ENCODE peak calls at places on chromosomes 4 and X, in seven cellular contexts. R is HCT116, P is neural progenitor cell, L is PC-3, H is OCI-LY7, T is SK-N-SH, J is GM23248. N is an unnamed sample.
A peak's percentile ranks its signal among the peaks of the same experiment; 100 is the strongest.

GRCh38 chrX:17405225-17405969 is 30.4 kb downstream of the NHS start:
- DNase-seq in H (no peak), J (peak; percentile 58), R (peak; percentile 66), P (no peak), L (peak; percentile 94), T (no peak), N (peak; percentile 20)

GRCh38 chr4:128512161-128512560 is 224.5 kb upstream of the PGRMC2 start:
- DNase-seq in L (no peak), J (peak; percentile 57), H (no peak), T (no peak), P (no peak), R (no peak), N (no peak)

GRCh38 chr4:150510176-150510875 is 71.6 kb upstream of the MAB21L2 start:
- DNase-seq in P (peak; percentile 15), J (peak; percentile 88), H (no peak), L (peak; percentile 65), T (no peak), R (peak; percentile 6), N (no peak)

GRCh38 chrX:51893931-51894696 is 691 bp downstream of the MAGED1 start:
- DNase-seq in J (peak; percentile 53), H (peak; percentile 10), L (peak; percentile 25), R (no peak), P (peak; percentile 59), T (peak; percentile 52), N (peak; percentile 60)

GRCh38 chrX:119690921-119691716 is 1.8 kb downstream of the SEPTIN6 start:
- DNase-seq in L (no peak), J (peak; percentile 69), T (peak; percentile 34), R (no peak), H (no peak), P (no peak), N (peak; percentile 31)

GRCh38 chr4:130722370-130722769 is 1626.4 kb downstream of the C4orf33 start:
- DNase-seq in L (peak; percentile 65), T (no peak), P (peak; percentile 16), R (no peak), J (no peak), H (no peak), N (peak; percentile 7)

GRCh38 chr4:75514949-75515612 is 808 bp downstream of the THAP6 start:
- DNase-seq in T (peak; percentile 7), L (no peak), R (no peak), H (peak; percentile 47), P (peak; percentile 4), J (peak; percentile 16), N (no peak)

GRCh38 chr4:26010266-26010665 is 96.2 kb downstream of the SMIM20 start:
- DNase-seq in J (peak; percentile 42), T (no peak), L (no peak), H (no peak), R (no peak), P (no peak), N (no peak)

GRCh38 chrX:70481871-70482270 is 37.2 kb downstream of the DLG3 start:
- DNase-seq in L (no peak), J (no peak), T (no peak), R (no peak), H (no peak), P (no peak), N (peak; percentile 17)

GRCh38 chr4:30716671-30717207 is 3.4 kb upstream of the PCDH7 start:
- DNase-seq in P (no peak), L (peak; percentile 13), J (peak; percentile 46), T (no peak), H (no peak), R (no peak), N (peak; percentile 45)

GRCh38 chr4:70958681-70959080 is 34.8 kb upstream of the DCK start:
- DNase-seq in J (peak; percentile 91), L (peak; percentile 8), T (no peak), H (no peak), R (no peak), P (no peak), N (no peak)

GRCh38 chrX:53445977-53446376 is 11.8 kb upstream of the HSD17B10 start:
- DNase-seq in H (no peak), J (peak; percentile 33), R (no peak), L (peak; percentile 64), P (peak; percentile 60), T (peak; percentile 40), N (peak; percentile 51)

GRCh38 chrX:119686087-119686639 is 6.8 kb downstream of the SEPTIN6 start:
- DNase-seq in L (no peak), P (no peak), R (no peak), H (peak; percentile 84), J (peak; percentile 57), T (peak; percentile 47), N (no peak)

GRCh38 chr4:118911162-118911791 is 22.6 kb downstream of the SYNPO2 start:
- DNase-seq in J (peak; percentile 54), T (no peak), R (no peak), P (no peak), L (no peak), H (no peak), N (no peak)

GRCh38 chr4:147683717-147684700 is at the start of gene PRMT9:
- DNase-seq in H (peak; percentile 90), P (peak; percentile 89), T (peak; percentile 97), R (peak; percentile 77), J (peak; percentile 96), L (peak; percentile 87), N (peak; percentile 95)

GRCh38 chr4:83561381-83561780 is 25.5 kb downstream of the GPAT3 start:
- DNase-seq in R (peak; percentile 80), L (peak; percentile 75), P (no peak), T (no peak), H (no peak), J (peak; percentile 51), N (no peak)

GRCh38 chr4:89006307-89006706 is 50.7 kb downstream of the FAM13A start:
- DNase-seq in T (no peak), J (no peak), R (no peak), H (no peak), L (no peak), P (no peak), N (no peak)

GRCh38 chr4:48602763-48603162 is 112.7 kb downstream of the ZAR1 start:
- DNase-seq in T (no peak), P (no peak), H (no peak), R (no peak), J (peak; percentile 37), L (peak; percentile 46), N (no peak)

GRCh38 chr4:85658766-85659439 is 184.0 kb downstream of the ARHGAP24 start:
- DNase-seq in L (no peak), T (no peak), R (no peak), H (peak; percentile 67), J (peak; percentile 50), P (no peak), N (no peak)

GRCh38 chrX:10415704-10416001 is 204.7 kb downstream of the MID1 start:
- DNase-seq in R (no peak), H (no peak), J (peak; percentile 59), P (no peak), T (no peak), L (peak; percentile 58), N (no peak)

GRCh38 chr4:4492161-4492847 is 49.5 kb downstream of the STX18 start:
- DNase-seq in J (peak; percentile 79), T (no peak), H (no peak), R (no peak), L (no peak), P (no peak), N (no peak)

GRCh38 chr4:122827258-122827887 is 742 bp downstream of the FGF2 start:
- DNase-seq in J (peak; percentile 65), P (peak; percentile 57), T (peak; percentile 92), H (peak; percentile 1), R (no peak), L (peak; percentile 33), N (peak; percentile 30)

GRCh38 chr4:7928711-7929505 is 10.8 kb downstream of the AFAP1 start:
- DNase-seq in T (peak; percentile 66), L (no peak), H (no peak), J (peak; percentile 50), R (peak; percentile 2), P (peak; percentile 46), N (no peak)

GRCh38 chr4:121139533-121140222 is 24.4 kb downstream of the TNIP3 start:
- DNase-seq in J (peak; percentile 68), L (peak; percentile 51), R (no peak), H (no peak), T (no peak), P (no peak), N (peak; percentile 6)

GRCh38 chrX:15343075-15343476 is 7.8 kb upstream of the PIGA start:
- DNase-seq in P (no peak), T (no peak), L (peak; percentile 60), H (no peak), R (no peak), J (peak; percentile 73), N (peak; percentile 73)

GRCh38 chr4:5752803-5753184 is 41.8 kb downstream of the EVC start:
- DNase-seq in J (no peak), L (no peak), R (no peak), P (no peak), H (no peak), T (no peak), N (no peak)

GRCh38 chr4:5750052-5750950 is 39.3 kb downstream of the EVC start:
- DNase-seq in P (no peak), R (no peak), L (no peak), J (peak; percentile 81), H (no peak), T (no peak), N (no peak)

GRCh38 chr4:5751918-5752802 is 41.2 kb downstream of the EVC start:
- DNase-seq in H (no peak), L (no peak), R (no peak), T (no peak), J (peak; percentile 32), P (peak; percentile 58), N (peak; percentile 35)

GRCh38 chr4:5749568-5749967 is 38.6 kb downstream of the EVC start:
- DNase-seq in T (no peak), P (no peak), R (no peak), J (no peak), L (no peak), H (no peak), N (no peak)

GRCh38 chr4:5751073-5751917 is 40.3 kb downstream of the EVC start:
- DNase-seq in L (no peak), R (no peak), H (no peak), P (no peak), T (no peak), J (peak; percentile 47), N (peak; percentile 35)
- H3K4me1 ChIP-seq in L (peaks cover 32% of the 10 kb centered on the region), R (peaks cover 42% of the 10 kb centered on the region), H (no peaks in the 10 kb centered on the region), P (peaks cover 5% of the 10 kb centered on the region), T (no peaks in the 10 kb centered on the region), J (peaks cover 43% of the 10 kb centered on the region), N (no peaks in the 10 kb centered on the region)

DNA sequence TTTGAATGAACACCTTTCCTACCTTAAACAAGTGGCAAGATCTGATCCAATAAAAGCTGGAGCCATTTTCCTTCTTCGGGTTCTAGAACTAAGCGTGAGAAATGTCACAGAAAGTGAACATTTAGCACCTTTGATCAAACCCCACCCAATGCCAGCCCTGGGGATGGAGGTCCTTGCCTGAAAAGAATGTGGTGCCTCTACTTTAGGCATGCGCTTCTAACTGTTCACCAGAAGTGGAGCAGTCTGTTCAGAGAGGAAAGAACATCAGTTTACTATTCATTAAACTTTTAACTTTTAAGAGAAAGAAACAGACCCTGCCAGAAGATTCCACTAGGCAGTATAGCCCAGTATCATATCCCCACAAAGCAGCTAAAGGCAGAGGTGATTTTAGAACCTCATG is 75.9 kb downstream of the INTS12 start:
- DNase-seq in R (no peak), T (no peak), H (no peak), P (peak; percentile 10), J (no peak), L (no peak), N (no peak)
- H3K27ac ChIP-seq in R (no peak overlapping the region), T (no peak overlapping the region), H (no peak overlapping the region), P (no peak overlapping the region), J (no peak overlapping the region), L (peak overlapping the region; percentile 93), N (no peak overlapping the region)

GRCh38 chrX:72349190-72349589 is 43.5 kb upstream of the CITED1 start:
- DNase-seq in H (no peak), L (no peak), J (no peak), P (no peak), T (no peak), R (no peak), N (no peak)
- TF ChIP-seq EZH2phosphoT487 in H (no peak), L (no peak), J (no peak), P (no peak), T (no peak), R (no peak), N (no peak)

GRCh38 chr4:108120789-108121188 is 47.9 kb downstream of the LEF1 start:
- DNase-seq in L (no peak), T (no peak), P (no peak), J (no peak), R (no peak), H (no peak), N (no peak)
- H3K4me1 ChIP-seq in L (peaks cover 26% of the 10 kb centered on the region), T (no peaks in the 10 kb centered on the region), P (peaks cover 18% of the 10 kb centered on the region), J (no peaks in the 10 kb centered on the region), R (peaks cover 17% of the 10 kb centered on the region), H (peaks cover 54% of the 10 kb centered on the region), N (no peaks in the 10 kb centered on the region)

N was measured in hepatocyte.